ENCODE peak calls at places on chromosomes 1 and 21, in seven cellular contexts. M is SJSA1; R is T-helper 2 cell; Z is HS-5; O is left lobe of liver; A is activated naive CD4-positive, alpha-beta T cell treated with anti-CD3 and anti-CD28 coated beads, Interleukin-2, amount 50 U/mL, for 16 hours; L is fibroblast of lung. T is an unnamed sample.

GRCh38 chr1:20493839-20494608 is 8.0 kb upstream of the CAMK2N1 start:
- DNase-seq in R (peak; percentile 65), L (peak; percentile 90), A (peak; percentile 79), Z (peak; percentile 90), M (peak; percentile 93), O (peak; percentile 84), T (peak; percentile 93)

GRCh38 chr1:216670118-216670870 is 52.9 kb downstream of the ESRRG start:
- DNase-seq in O (no peak), R (no peak), A (no peak), Z (peak; percentile 58), M (no peak), L (peak; percentile 77), T (no peak)

GRCh38 chr1:95625224-95625623 is 391.2 kb downstream of the RWDD3 start:
- DNase-seq in A (no peak), O (no peak), L (no peak), R (no peak), Z (no peak), M (no peak), T (no peak)

GRCh38 chr1:161229896-161230295 is 4.0 kb downstream of the TOMM40L start:
- DNase-seq in L (no peak), R (peak; percentile 10), O (no peak), Z (no peak), A (no peak), M (no peak), T (no peak)

GRCh38 chr1:85581138-85581801 is 709 bp downstream of the CCN1 start:
- DNase-seq in O (peak; percentile 82), A (peak; percentile 47), L (peak; percentile 94), R (peak; percentile 57), M (peak; percentile 77), Z (no peak), T (peak; percentile 93)

GRCh38 chr1:228416217-228416971 is at the start of gene TRIM17:
- DNase-seq in Z (no peak), R (peak; percentile 69), L (no peak), M (no peak), A (peak; percentile 51), O (no peak), T (no peak)

GRCh38 chr1:243791586-243792267 is 58.3 kb downstream of the AKT3 start:
- DNase-seq in Z (no peak), L (peak; percentile 4), M (no peak), R (no peak), A (no peak), O (no peak), T (no peak)

GRCh38 chr1:44672254-44672955 is 1.9 kb downstream of the TMEM53 start:
- DNase-seq in R (no peak), M (peak; percentile 26), L (peak; percentile 40), Z (no peak), A (no peak), O (no peak), T (peak; percentile 88)

GRCh38 chr1:151831605-151832004 is at the start of gene RORC:
- DNase-seq in L (no peak), M (no peak), R (no peak), A (no peak), O (peak; percentile 95), Z (no peak), T (no peak)

GRCh38 chr1:21706151-21706835 is 37.1 kb upstream of the RAP1GAP start:
- DNase-seq in R (no peak), O (no peak), Z (no peak), A (no peak), L (peak; percentile 2), M (peak; percentile 9), T (no peak)

GRCh38 chr1:51853360-51853759 is 25.2 kb downstream of the NRDC start:
- DNase-seq in R (no peak), Z (no peak), O (no peak), A (no peak), L (no peak), M (no peak), T (no peak)

GRCh38 chr1:25099343-25099951 is 132.9 kb downstream of the SYF2 start:
- DNase-seq in Z (no peak), A (no peak), L (no peak), M (no peak), O (no peak), R (peak; percentile 53), T (no peak)

GRCh38 chr1:9093096-9093495 is 23.7 kb upstream of the SLC2A5 start:
- DNase-seq in L (no peak), A (no peak), R (no peak), M (no peak), O (no peak), Z (no peak), T (no peak)

GRCh38 chr21:45950740-45951515 is 30.6 kb upstream of the COL6A1 start:
- DNase-seq in O (no peak), M (no peak), L (peak; percentile 64), A (no peak), R (no peak), Z (no peak), T (no peak)

GRCh38 chr1:221939598-221939997 is 197.7 kb upstream of the DUSP10 start:
- DNase-seq in M (no peak), L (no peak), A (no peak), R (no peak), Z (no peak), O (no peak), T (no peak)

GRCh38 chr1:229087339-229087738 is 183.6 kb upstream of the RAB4A start:
- DNase-seq in O (peak; percentile 23), R (no peak), L (no peak), Z (no peak), M (peak; percentile 77), A (no peak), T (no peak)

GRCh38 chr1:24293392-24294227 is 25.5 kb upstream of the GRHL3 start:
- DNase-seq in O (no peak), R (no peak), A (no peak), M (no peak), Z (no peak), L (no peak), T (no peak)

GRCh38 chr1:230219174-230220067 is 152.4 kb downstream of the GALNT2 start:
- DNase-seq in R (no peak), M (no peak), A (no peak), L (no peak), Z (no peak), O (no peak), T (no peak)

T was measured in osteocyte.